ENCODE peak calls at places on chromosomes 16 and 17, in ten cellular contexts. One of them, this sample, is unnamed.

GRCh38 chr17:1904273-1905052 is 74.7 kb downstream of the RPA1 start:
- DNase-seq in psoas muscle: no peak
- DNase-seq in NCI-H1417: peak; percentile 26
- DNase-seq in GM12865: peak; percentile 46
- DNase-seq in activated naive CD4-positive, alpha-beta T cell treated with Interleukin-2 at 50 U/mL for 16 hours: no peak
- DNase-seq in NCI-H82: peak; percentile 43
- DNase-seq in EL: no peak
- DNase-seq in T1000: no peak
- DNase-seq in NCI-H345: no peak
- DNase-seq in HuH-7.5: no peak
- DNase-seq in this sample: no peak

GRCh38 chr17:3959295-3959899 is 4.8 kb downstream of the ATP2A3 start:
- DNase-seq in psoas muscle: no peak
- DNase-seq in NCI-H1417: peak; percentile 90
- DNase-seq in GM12865: no peak
- DNase-seq in activated naive CD4-positive, alpha-beta T cell treated with Interleukin-2 at 50 U/mL for 16 hours: peak; percentile 10
- DNase-seq in NCI-H82: no peak
- DNase-seq in EL: peak; percentile 53
- DNase-seq in T1000: peak; percentile 27
- DNase-seq in NCI-H345: peak; percentile 69
- DNase-seq in HuH-7.5: peak; percentile 70
- DNase-seq in this sample: no peak

GRCh38 chr16:66925322-66925840 is at the start of gene RRAD:
- DNase-seq in psoas muscle: peak; percentile 80
- DNase-seq in NCI-H1417: no peak
- DNase-seq in GM12865: no peak
- DNase-seq in activated naive CD4-positive, alpha-beta T cell treated with Interleukin-2 at 50 U/mL for 16 hours: peak; percentile 13
- DNase-seq in NCI-H82: no peak
- DNase-seq in EL: peak; percentile 41
- DNase-seq in T1000: no peak
- DNase-seq in NCI-H345: no peak
- DNase-seq in HuH-7.5: no peak
- DNase-seq in this sample: no peak

GRCh38 chr17:41334899-41335298 is 15.7 kb downstream of the KRT33A start:
- DNase-seq in psoas muscle: no peak
- DNase-seq in NCI-H1417: no peak
- DNase-seq in GM12865: no peak
- DNase-seq in activated naive CD4-positive, alpha-beta T cell treated with Interleukin-2 at 50 U/mL for 16 hours: no peak
- DNase-seq in NCI-H82: no peak
- DNase-seq in EL: no peak
- DNase-seq in T1000: no peak
- DNase-seq in NCI-H345: no peak
- DNase-seq in HuH-7.5: no peak
- DNase-seq in this sample: no peak

GRCh38 chr16:69823831-69824563 is 61.9 kb downstream of the WWP2 start:
- DNase-seq in psoas muscle: peak; percentile 54
- DNase-seq in NCI-H1417: no peak
- DNase-seq in GM12865: peak; percentile 87
- DNase-seq in activated naive CD4-positive, alpha-beta T cell treated with Interleukin-2 at 50 U/mL for 16 hours: no peak
- DNase-seq in NCI-H82: no peak
- DNase-seq in EL: no peak
- DNase-seq in T1000: no peak
- DNase-seq in NCI-H345: no peak
- DNase-seq in HuH-7.5: no peak
- DNase-seq in this sample: peak; percentile 84

GRCh38 chr16:28186752-28187151 is 25.0 kb downstream of the XPO6 start:
- DNase-seq in psoas muscle: no peak
- DNase-seq in NCI-H1417: no peak
- DNase-seq in GM12865: peak; percentile 65
- DNase-seq in activated naive CD4-positive, alpha-beta T cell treated with Interleukin-2 at 50 U/mL for 16 hours: no peak
- DNase-seq in NCI-H82: no peak
- DNase-seq in EL: peak; percentile 77
- DNase-seq in T1000: no peak
- DNase-seq in NCI-H345: no peak
- DNase-seq in HuH-7.5: no peak
- DNase-seq in this sample: no peak

GRCh38 chr17:62098623-62099231 is 33.6 kb upstream of the MED13 start:
- DNase-seq in psoas muscle: no peak
- DNase-seq in NCI-H1417: no peak
- DNase-seq in GM12865: peak; percentile 91
- DNase-seq in activated naive CD4-positive, alpha-beta T cell treated with Interleukin-2 at 50 U/mL for 16 hours: no peak
- DNase-seq in NCI-H82: no peak
- DNase-seq in EL: no peak
- DNase-seq in T1000: no peak
- DNase-seq in NCI-H345: no peak
- DNase-seq in HuH-7.5: no peak
- DNase-seq in this sample: no peak

GRCh38 chr17:32502710-32503109 is 15.9 kb downstream of the CDK5R1 start:
- DNase-seq in psoas muscle: no peak
- DNase-seq in NCI-H1417: no peak
- DNase-seq in GM12865: no peak
- DNase-seq in activated naive CD4-positive, alpha-beta T cell treated with Interleukin-2 at 50 U/mL for 16 hours: no peak
- DNase-seq in NCI-H82: no peak
- DNase-seq in EL: no peak
- DNase-seq in T1000: no peak
- DNase-seq in NCI-H345: no peak
- DNase-seq in HuH-7.5: no peak
- DNase-seq in this sample: no peak

GRCh38 chr17:42754782-42755181 is 6.2 kb upstream of the RAMP2 start:
- DNase-seq in psoas muscle: peak; percentile 83
- DNase-seq in NCI-H1417: no peak
- DNase-seq in GM12865: no peak
- DNase-seq in activated naive CD4-positive, alpha-beta T cell treated with Interleukin-2 at 50 U/mL for 16 hours: no peak
- DNase-seq in NCI-H82: no peak
- DNase-seq in EL: no peak
- DNase-seq in T1000: peak; percentile 10
- DNase-seq in NCI-H345: no peak
- DNase-seq in HuH-7.5: no peak
- DNase-seq in this sample: peak; percentile 40

GRCh38 chr17:56593073-56593740 is at the start of gene NOG:
- DNase-seq in psoas muscle: peak; percentile 64
- DNase-seq in NCI-H1417: peak; percentile 67
- DNase-seq in GM12865: no peak
- DNase-seq in activated naive CD4-positive, alpha-beta T cell treated with Interleukin-2 at 50 U/mL for 16 hours: peak; percentile 13
- DNase-seq in NCI-H82: peak; percentile 93
- DNase-seq in EL: peak; percentile 78
- DNase-seq in T1000: peak; percentile 41
- DNase-seq in NCI-H345: peak; percentile 38
- DNase-seq in HuH-7.5: peak; percentile 57
- DNase-seq in this sample: peak; percentile 78

GRCh38 chr16:85514601-85515318 is 98.4 kb upstream of the GSE1 start:
- DNase-seq in psoas muscle: peak; percentile 70
- DNase-seq in NCI-H1417: no peak
- DNase-seq in GM12865: no peak
- DNase-seq in activated naive CD4-positive, alpha-beta T cell treated with Interleukin-2 at 50 U/mL for 16 hours: no peak
- DNase-seq in NCI-H82: no peak
- DNase-seq in EL: peak; percentile 98
- DNase-seq in T1000: peak; percentile 93
- DNase-seq in NCI-H345: peak; percentile 58
- DNase-seq in HuH-7.5: peak; percentile 99
- DNase-seq in this sample: no peak

GRCh38 chr17:27276653-27277156 is 17.2 kb upstream of the WSB1 start:
- DNase-seq in psoas muscle: no peak
- DNase-seq in NCI-H1417: no peak
- DNase-seq in GM12865: no peak
- DNase-seq in activated naive CD4-positive, alpha-beta T cell treated with Interleukin-2 at 50 U/mL for 16 hours: no peak
- DNase-seq in NCI-H82: peak; percentile 87
- DNase-seq in EL: no peak
- DNase-seq in T1000: no peak
- DNase-seq in NCI-H345: no peak
- DNase-seq in HuH-7.5: no peak
- DNase-seq in this sample: no peak

GRCh38 chr17:81510798-81511549 is 1.6 kb downstream of the ACTG1 start:
- DNase-seq in psoas muscle: no peak
- DNase-seq in NCI-H1417: peak; percentile 37
- DNase-seq in GM12865: peak; percentile 35
- DNase-seq in activated naive CD4-positive, alpha-beta T cell treated with Interleukin-2 at 50 U/mL for 16 hours: peak; percentile 32
- DNase-seq in NCI-H82: no peak
- DNase-seq in EL: no peak
- DNase-seq in T1000: no peak
- DNase-seq in NCI-H345: no peak
- DNase-seq in HuH-7.5: no peak
- DNase-seq in this sample: peak; percentile 89

GRCh38 chr17:66791337-66791736 is 43.6 kb upstream of the CACNG5 start:
- DNase-seq in psoas muscle: no peak
- DNase-seq in NCI-H1417: no peak
- DNase-seq in GM12865: no peak
- DNase-seq in activated naive CD4-positive, alpha-beta T cell treated with Interleukin-2 at 50 U/mL for 16 hours: no peak
- DNase-seq in NCI-H82: no peak
- DNase-seq in EL: no peak
- DNase-seq in T1000: no peak
- DNase-seq in NCI-H345: no peak
- DNase-seq in HuH-7.5: no peak
- DNase-seq in this sample: peak; percentile 85

GRCh38 chr17:987931-988330 is 8.4 kb upstream of the NXN start:
- DNase-seq in psoas muscle: no peak
- DNase-seq in NCI-H1417: no peak
- DNase-seq in GM12865: no peak
- DNase-seq in activated naive CD4-positive, alpha-beta T cell treated with Interleukin-2 at 50 U/mL for 16 hours: no peak
- DNase-seq in NCI-H82: no peak
- DNase-seq in EL: no peak
- DNase-seq in T1000: no peak
- DNase-seq in NCI-H345: no peak
- DNase-seq in HuH-7.5: no peak
- DNase-seq in this sample: no peak

GRCh38 chr17:65917560-65917959 is 274.4 kb downstream of the CEP112 start:
- DNase-seq in psoas muscle: no peak
- DNase-seq in NCI-H1417: no peak
- DNase-seq in GM12865: no peak
- DNase-seq in activated naive CD4-positive, alpha-beta T cell treated with Interleukin-2 at 50 U/mL for 16 hours: no peak
- DNase-seq in NCI-H82: no peak
- DNase-seq in EL: no peak
- DNase-seq in T1000: no peak
- DNase-seq in NCI-H345: no peak
- DNase-seq in HuH-7.5: no peak
- DNase-seq in this sample: no peak

GRCh38 chr16:88681084-88681680 is 5.1 kb downstream of the SNAI3 start:
- DNase-seq in psoas muscle: no peak
- DNase-seq in NCI-H1417: no peak
- DNase-seq in GM12865: peak; percentile 91
- DNase-seq in activated naive CD4-positive, alpha-beta T cell treated with Interleukin-2 at 50 U/mL for 16 hours: peak; percentile 48
- DNase-seq in NCI-H82: peak; percentile 54
- DNase-seq in EL: no peak
- DNase-seq in T1000: no peak
- DNase-seq in NCI-H345: no peak
- DNase-seq in HuH-7.5: peak; percentile 97
- DNase-seq in this sample: peak; percentile 93

GRCh38 chr17:70006159-70006558 is 68.9 kb upstream of the KCNJ16 start:
- DNase-seq in psoas muscle: no peak
- DNase-seq in NCI-H1417: no peak
- DNase-seq in GM12865: no peak
- DNase-seq in activated naive CD4-positive, alpha-beta T cell treated with Interleukin-2 at 50 U/mL for 16 hours: no peak
- DNase-seq in NCI-H82: no peak
- DNase-seq in EL: no peak
- DNase-seq in T1000: no peak
- DNase-seq in NCI-H345: no peak
- DNase-seq in HuH-7.5: no peak
- DNase-seq in this sample: no peak

GRCh38 chr17:37737081-37737480 is 7.8 kb downstream of the HNF1B start:
- DNase-seq in psoas muscle: no peak
- DNase-seq in NCI-H1417: no peak
- DNase-seq in GM12865: peak; percentile 13
- DNase-seq in activated naive CD4-positive, alpha-beta T cell treated with Interleukin-2 at 50 U/mL for 16 hours: no peak
- DNase-seq in NCI-H82: peak; percentile 26
- DNase-seq in EL: no peak
- DNase-seq in T1000: no peak
- DNase-seq in NCI-H345: no peak
- DNase-seq in HuH-7.5: no peak
- DNase-seq in this sample: no peak

GRCh38 chr17:78804777-78805176 is 22.7 kb upstream of the CYTH1 start:
- DNase-seq in psoas muscle: no peak
- DNase-seq in NCI-H1417: no peak
- DNase-seq in GM12865: peak; percentile 33
- DNase-seq in activated naive CD4-positive, alpha-beta T cell treated with Interleukin-2 at 50 U/mL for 16 hours: peak; percentile 48
- DNase-seq in NCI-H82: no peak
- DNase-seq in EL: no peak
- DNase-seq in T1000: no peak
- DNase-seq in NCI-H345: no peak
- DNase-seq in HuH-7.5: no peak
- DNase-seq in this sample: no peak

GRCh38 chr17:2271985-2272702 is 31.4 kb downstream of the SMG6 start:
- DNase-seq in psoas muscle: no peak
- DNase-seq in NCI-H1417: no peak
- DNase-seq in GM12865: no peak
- DNase-seq in activated naive CD4-positive, alpha-beta T cell treated with Interleukin-2 at 50 U/mL for 16 hours: no peak
- DNase-seq in NCI-H82: no peak
- DNase-seq in EL: no peak
- DNase-seq in T1000: no peak
- DNase-seq in NCI-H345: no peak
- DNase-seq in HuH-7.5: no peak
- DNase-seq in this sample: no peak

GRCh38 chr16:67433131-67433719 is 2.3 kb downstream of the HSD11B2 start:
- DNase-seq in psoas muscle: no peak
- DNase-seq in NCI-H1417: no peak
- DNase-seq in GM12865: no peak
- DNase-seq in activated naive CD4-positive, alpha-beta T cell treated with Interleukin-2 at 50 U/mL for 16 hours: no peak
- DNase-seq in NCI-H82: no peak
- DNase-seq in EL: no peak
- DNase-seq in T1000: no peak
- DNase-seq in NCI-H345: no peak
- DNase-seq in HuH-7.5: no peak
- DNase-seq in this sample: no peak